ENCODE peak calls at places on chromosomes 11 and 22, in six cellular contexts. W is left colon, U is stomach, Q is cardiac fibroblast, O is RPMI7951, H is activated gamma-delta T cell treated with Interleukin-2 at 50 U/mL for 16 hours. D is an unnamed sample.

GRCh38 chr11:58546841-58547240 is 28.8 kb downstream of the LPXN start:
- DNase-seq in Q (no peak), W (no peak), O (no peak), H (no peak), U (no peak), D (no peak)

GRCh38 chr11:63906585-63906984 is 10.4 kb downstream of the RCOR2 start:
- DNase-seq in W (no peak), Q (peak), H (peak), U (peak), O (no peak), D (no peak)

GRCh38 chr11:69912911-69913451 is 93.8 kb upstream of the FGF3 start:
- DNase-seq in U (no peak), H (no peak), W (peak), O (no peak), Q (no peak), D (peak)

GRCh38 chr22:50309601-50309991 is 2.1 kb upstream of the PLXNB2 start:
- DNase-seq in U (no peak), W (no peak), H (no peak), O (no peak), Q (no peak), D (no peak)

GRCh38 chr22:47201186-47201995 is 438.9 kb downstream of the TBC1D22A start:
- DNase-seq in O (no peak), W (no peak), H (peak), U (peak), Q (no peak), D (no peak)

GRCh38 chr11:75706260-75706729 is 11.3 kb upstream of the MOGAT2 start:
- DNase-seq in H (peak), O (peak), Q (peak), W (peak), U (peak), D (peak)

GRCh38 chr11:126415669-126416420 is 60.4 kb downstream of the ST3GAL4 start:
- DNase-seq in Q (peak), H (no peak), U (peak), O (no peak), W (peak), D (no peak)

GRCh38 chr11:12831471-12832202 is 157.4 kb downstream of the TEAD1 start:
- DNase-seq in U (no peak), O (no peak), H (no peak), Q (no peak), W (no peak), D (no peak)

GRCh38 chr22:24208012-24208749 is 26.9 kb downstream of the SUSD2 start:
- DNase-seq in W (no peak), Q (peak), U (peak), H (no peak), O (peak), D (peak)

GRCh38 chr11:96061730-96062524 is 138.0 kb upstream of the MTMR2 start:
- DNase-seq in O (peak), H (no peak), Q (no peak), U (no peak), W (no peak), D (peak)

GRCh38 chr11:28228196-28228595 is 120.0 kb downstream of the METTL15 start:
- DNase-seq in W (no peak), H (no peak), Q (peak), O (no peak), U (no peak), D (no peak)

GRCh38 chr11:10208045-10208674 is 85.9 kb downstream of the SBF2 start:
- DNase-seq in H (no peak), W (no peak), O (peak), U (no peak), Q (peak), D (peak)

GRCh38 chr11:10324474-10324873 is 19.6 kb downstream of the ADM start:
- DNase-seq in O (no peak), U (no peak), Q (no peak), H (no peak), W (no peak), D (no peak)

GRCh38 chr22:22182218-22182989 is 62.2 kb upstream of the VPREB1 start:
- DNase-seq in Q (no peak), W (no peak), H (no peak), U (no peak), O (no peak), D (no peak)

GRCh38 chr22:44455151-44455962 is 42.7 kb downstream of the RTL6 start:
- DNase-seq in Q (no peak), H (peak), W (no peak), U (peak), O (no peak), D (peak)

GRCh38 chr11:124867700-124868099 is 2.5 kb downstream of the ROBO3 start:
- DNase-seq in O (peak), Q (peak), H (no peak), W (no peak), U (no peak), D (no peak)

GRCh38 chr11:2662430-2663299 is 37.1 kb downstream of the KCNQ1OT1 start:
- DNase-seq in O (peak), Q (no peak), U (peak), H (no peak), W (no peak), D (no peak)

GRCh38 chr11:67996622-67997459 is 7.1 kb downstream of the UNC93B1 start:
- DNase-seq in W (peak), H (no peak), Q (peak), O (no peak), U (peak), D (no peak)

GRCh38 chr11:2775626-2776350 is 76.0 kb upstream of the KCNQ1OT1 start:
- DNase-seq in W (no peak), O (no peak), H (peak), U (peak), Q (no peak), D (no peak)

GRCh38 chr11:73464347-73464746 is 88.1 kb downstream of the RELT start:
- DNase-seq in W (no peak), Q (no peak), O (peak), H (no peak), U (no peak), D (no peak)

GRCh38 chr11:35526370-35526792 is 965 bp upstream of the PAMR1 start:
- DNase-seq in U (no peak), O (no peak), Q (no peak), H (no peak), W (no peak), D (no peak)

GRCh38 chr11:70415176-70415575 is 16.8 kb downstream of the CTTN start:
- DNase-seq in W (no peak), U (no peak), H (no peak), Q (peak), O (no peak), D (peak)

GRCh38 chr11:114195981-114196731 is 100.0 kb upstream of the NNMT start:
- DNase-seq in H (no peak), Q (peak), O (no peak), U (peak), W (no peak), D (no peak)

GRCh38 chr22:31537019-31537535 is 40.7 kb downstream of the SFI1 start:
- DNase-seq in U (no peak), Q (no peak), H (no peak), O (no peak), W (no peak), D (no peak)

GRCh38 chr11:90124371-90124770 is 10.1 kb upstream of the NAALAD2 start:
- DNase-seq in W (no peak), U (no peak), H (no peak), O (no peak), Q (no peak), D (no peak)

GRCh38 chr11:17634776-17635550 is 84.4 kb upstream of the MYOD1 start:
- DNase-seq in Q (no peak), O (no peak), U (no peak), W (no peak), H (no peak), D (no peak)

GRCh38 chr11:129234978-129235377 is 42.9 kb upstream of the ARHGAP32 start:
- DNase-seq in O (no peak), W (no peak), H (no peak), U (no peak), Q (no peak), D (no peak)

GRCh38 chr11:130472434-130472961 is 24.1 kb downstream of the ADAMTS15 start:
- DNase-seq in W (no peak), U (no peak), O (no peak), H (no peak), Q (no peak), D (no peak)

GRCh38 chr11:36289226-36289852 is at the start of gene COMMD9:
- DNase-seq in O (peak), U (peak), W (peak), H (peak), Q (peak), D (peak)

GRCh38 chr11:76824980-76825725 is 35.6 kb upstream of the ACER3 start:
- DNase-seq in U (no peak), O (peak), H (no peak), Q (no peak), W (no peak), D (no peak)

GRCh38 chr11:72764503-72764902 is 12.3 kb upstream of the ARAP1 start:
- DNase-seq in H (no peak), O (no peak), U (peak), W (peak), Q (no peak), D (no peak)

GRCh38 chr11:17013548-17014320 is 480 bp downstream of the PLEKHA7 start:
- DNase-seq in H (peak), O (no peak), W (peak), Q (no peak), U (peak), D (no peak)

D was measured in A172.